ENCODE peak calls at places on chromosomes 4 and X, in four cellular contexts. E, S, K and W are unnamed samples.

GRCh38 chr4:138051157-138051556 is 191.0 kb downstream of the SLC7A11 start:
- DNase-seq in E (peak; percentile 79), S (no peak), K (no peak), W (no peak)

GRCh38 chrX:42710452-42710851 is 67.5 kb downstream of the PPP1R2C start:
- DNase-seq in E (no peak), S (no peak), K (no peak), W (no peak)

GRCh38 chr4:30865676-30866075 is 145.5 kb downstream of the PCDH7 start:
- DNase-seq in E (peak; percentile 54), S (no peak), K (no peak), W (no peak)

GRCh38 chrX:151790421-151791160 is 56.0 kb downstream of the CNGA2 start:
- DNase-seq in E (no peak), S (no peak), K (no peak), W (no peak)

GRCh38 chrX:130084651-130085237 is 25.6 kb downstream of the ELF4 start:
- DNase-seq in E (no peak), S (no peak), K (no peak), W (no peak)

GRCh38 chr4:40506492-40506891 is 123.2 kb downstream of the RBM47 start:
- DNase-seq in E (no peak), S (no peak), K (no peak), W (peak; percentile 41)

GRCh38 chr4:132642196-132642817 is 506.8 kb upstream of the PCDH10 start:
- DNase-seq in E (peak; percentile 12), S (no peak), K (peak; percentile 55), W (no peak)

GRCh38 chr4:146255874-146256273 is 41.5 kb downstream of the REELD1 start:
- DNase-seq in E (peak; percentile 83), S (no peak), K (no peak), W (no peak)

GRCh38 chr4:171203425-171203824 is 609.8 kb upstream of the GALNTL6 start:
- DNase-seq in E (no peak), S (no peak), K (no peak), W (no peak)

GRCh38 chr4:56296449-56296990 is 90.8 kb downstream of the AASDH start:
- DNase-seq in E (no peak), S (no peak), K (no peak), W (no peak)

GRCh38 chr4:41144812-41145211 is 69.5 kb downstream of the APBB2 start:
- DNase-seq in E (no peak), S (no peak), K (no peak), W (no peak)

GRCh38 chrX:147736045-147736444 is 175.7 kb upstream of the FMR1 start:
- DNase-seq in E (no peak), S (no peak), K (peak; percentile 55), W (no peak)

GRCh38 chrX:36961590-36961989 is 46.6 kb upstream of the FAM47C start:
- DNase-seq in E (no peak), S (no peak), K (peak; percentile 31), W (no peak)

GRCh38 chr4:53913771-53914170 is 150.6 kb downstream of the CHIC2 start:
- DNase-seq in E (no peak), S (no peak), K (no peak), W (no peak)

GRCh38 chr4:61273237-61273636 is 73.1 kb downstream of the ADGRL3 start:
- DNase-seq in E (peak; percentile 1), S (no peak), K (no peak), W (no peak)

GRCh38 chrX:153646620-153647373 is at the start of gene DUSP9:
- DNase-seq in E (no peak), S (no peak), K (peak; percentile 80), W (no peak)

GRCh38 chr4:147060171-147060931 is 114.7 kb upstream of the TTC29 start:
- DNase-seq in E (peak; percentile 81), S (no peak), K (no peak), W (no peak)

GRCh38 chr4:122456228-122457106 is at the start of gene IL2:
- DNase-seq in E (no peak), S (no peak), K (no peak), W (no peak)

GRCh38 chr4:152536545-152537182 is 772 bp upstream of the FBXW7 start:
- DNase-seq in E (peak; percentile 37), S (no peak), K (no peak), W (peak; percentile 18)

GRCh38 chr4:165199286-165199685 is 8.1 kb upstream of the KLHL2 start:
- DNase-seq in E (no peak), S (no peak), K (no peak), W (no peak)

GRCh38 chr4:7581477-7581876 is 146.7 kb upstream of the PSAPL1 start:
- DNase-seq in E (peak; percentile 15), S (no peak), K (peak; percentile 77), W (no peak)

DNA sequence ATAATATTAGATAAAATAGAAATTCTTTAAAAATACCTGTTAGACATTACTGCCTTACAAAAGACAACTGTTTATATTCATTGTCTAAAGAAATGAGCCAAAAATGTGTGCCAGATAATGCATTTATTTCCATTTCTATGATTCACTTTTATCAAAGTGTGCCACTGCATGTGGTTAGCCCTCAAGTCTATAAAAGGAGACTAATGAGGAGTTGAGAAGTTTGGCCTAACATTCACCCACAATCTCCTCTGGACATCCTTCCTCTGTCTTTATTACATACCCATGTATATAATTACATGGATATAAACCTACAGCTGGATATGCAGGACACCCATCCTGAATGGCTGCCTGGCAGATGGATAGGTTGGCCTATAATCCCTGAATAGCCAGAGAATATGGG is 42.6 kb upstream of the PDE5A start:
- DNase-seq in E (no peak), S (no peak), K (no peak), W (no peak)
- H3K27ac ChIP-seq in E (no peak overlapping the region), S (no peak overlapping the region), K (no peak overlapping the region), W (no peak overlapping the region)

GRCh38 chr4:139557506-139558110 is 1.6 kb upstream of the SETD7 start:
- DNase-seq in E (no peak), S (no peak), K (no peak), W (no peak)
- H3K27ac ChIP-seq in E (no peak overlapping the region), S (no peak overlapping the region), K (no peak overlapping the region), W (peak overlapping the region; percentile 75)

GRCh38 chr4:108118505-108118904 is 50.2 kb downstream of the LEF1 start:
- DNase-seq in E (no peak), S (no peak), K (no peak), W (peak; percentile 40)
- H3K27ac ChIP-seq in E (no peak overlapping the region), S (no peak overlapping the region), K (no peak overlapping the region), W (no peak overlapping the region)

GRCh38 chr4:76211769-76212168 is 1.9 kb downstream of the SCARB2 start:
- DNase-seq in E (no peak), S (no peak), K (no peak), W (no peak)

GRCh38 chr4:76209876-76210275 is 3.7 kb downstream of the SCARB2 start:
- DNase-seq in E (no peak), S (no peak), K (no peak), W (no peak)

GRCh38 chr4:76212301-76212700 is 1.3 kb downstream of the SCARB2 start:
- DNase-seq in E (no peak), S (no peak), K (no peak), W (no peak)

GRCh38 chr4:76208005-76208765 is 5.4 kb downstream of the SCARB2 start:
- DNase-seq in E (peak; percentile 94), S (peak; percentile 60), K (no peak), W (peak; percentile 68)

GRCh38 chr4:76210502-76210901 is 3.1 kb downstream of the SCARB2 start:
- DNase-seq in E (no peak), S (no peak), K (no peak), W (no peak)
- H3K27ac ChIP-seq in E (no peak overlapping the region), S (peak overlapping the region; percentile 53), K (no peak overlapping the region), W (peak overlapping the region; percentile 87)

GRCh38 chrX:13487731-13488505 is 81.5 kb upstream of the EGFL6 start:
- DNase-seq in E (peak; percentile 88), S (no peak), K (peak; percentile 54), W (peak; percentile 70)

GRCh38 chrX:13485167-13485566 is 84.2 kb upstream of the EGFL6 start:
- DNase-seq in E (no peak), S (no peak), K (no peak), W (no peak)

GRCh38 chrX:13479452-13479813 is 90.0 kb upstream of the EGFL6 start:
- DNase-seq in E (no peak), S (no peak), K (no peak), W (no peak)

GRCh38 chrX:13482764-13483552 is 86.4 kb upstream of the EGFL6 start:
- DNase-seq in E (no peak), S (no peak), K (no peak), W (no peak)

DNA sequence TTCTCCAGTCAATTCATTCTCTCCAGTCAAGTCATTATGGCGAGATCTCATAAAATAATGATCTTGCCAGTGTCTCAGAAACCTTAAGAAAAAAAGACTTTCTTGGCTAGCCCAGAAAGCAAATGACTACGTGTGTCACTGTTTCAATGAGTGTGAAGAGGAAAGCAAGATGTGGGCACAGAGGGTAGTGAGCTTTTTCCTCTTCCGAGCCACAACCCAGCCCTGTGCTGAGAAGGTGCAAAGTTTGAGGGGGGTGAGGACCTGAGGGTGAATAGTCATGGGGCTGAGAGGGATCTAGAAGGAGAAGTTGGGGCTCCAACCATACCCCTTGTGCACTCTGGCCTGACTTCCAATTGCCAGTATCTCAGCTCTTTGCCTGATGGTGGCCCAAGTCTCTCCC is 85.6 kb upstream of the EGFL6 start:
- DNase-seq in E (no peak), S (no peak), K (no peak), W (no peak)
- H3K27ac ChIP-seq in E (no peak overlapping the region), S (no peak overlapping the region), K (no peak overlapping the region), W (no peak overlapping the region)

GRCh38 chrX:71250856-71251255 is 3.1 kb downstream of the ZMYM3 start:
- DNase-seq in E (no peak), S (no peak), K (no peak), W (no peak)

GRCh38 chrX:71253253-71254091 is 468 bp downstream of the ZMYM3 start:
- DNase-seq in E (peak; percentile 13), S (peak; percentile 3), K (peak; percentile 51), W (no peak)

GRCh38 chrX:71254092-71254941 is at the start of gene ZMYM3:
- DNase-seq in E (peak; percentile 76), S (peak; percentile 70), K (peak; percentile 85), W (peak; percentile 3)

GRCh38 chrX:71252221-71252620 is 1.7 kb downstream of the ZMYM3 start:
- DNase-seq in E (no peak), S (no peak), K (no peak), W (no peak)

DNA sequence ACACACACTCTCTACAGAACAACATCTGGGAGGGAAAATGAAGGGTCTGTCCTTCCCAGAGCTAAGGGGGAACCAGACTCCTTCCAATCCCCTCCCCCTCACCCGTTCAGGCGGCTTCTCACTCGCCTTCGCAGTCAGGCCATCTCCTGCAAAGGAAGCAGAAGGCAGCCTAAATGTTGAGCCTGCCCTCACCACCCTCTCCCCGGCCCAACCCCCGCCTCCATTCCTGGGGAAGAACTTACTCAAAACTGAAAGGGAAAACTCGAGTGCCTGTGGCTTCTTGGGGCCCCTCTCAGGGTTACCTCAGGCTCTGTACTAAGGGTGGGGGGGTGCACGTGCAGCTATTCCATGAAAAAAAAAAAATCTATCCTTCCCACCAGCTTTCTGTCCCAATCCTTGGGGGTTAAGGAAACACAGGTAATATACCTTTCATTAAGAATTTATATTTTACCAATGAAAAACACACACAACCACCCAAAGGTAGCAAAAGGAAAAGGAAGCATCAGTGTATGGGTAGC is 2.4 kb downstream of the ZMYM3 start:
- DNase-seq in E (no peak), S (no peak), K (no peak), W (no peak)
- H3K27ac ChIP-seq in E (no peak overlapping the region), S (no peak overlapping the region), K (no peak overlapping the region), W (no peak overlapping the region)